ENCODE peak calls at places on chromosomes 11 and 22, in seven cellular contexts. P is sigmoid colon, R is right lobe of liver, Y is A549, C is AG04450, V is BJ, G is psoas muscle. H is an unnamed sample.

GRCh38 chr22:50000587-50001387 is 11.8 kb downstream of the IL17REL start:
- DNase-seq in V (no peak), G (no peak), C (no peak), P (no peak), Y (no peak), R (no peak), H (no peak)

GRCh38 chr11:67288198-67288451 is 978 bp upstream of the ANKRD13D start:
- DNase-seq in R (no peak), G (no peak), C (no peak), Y (no peak), P (no peak), V (no peak), H (no peak)

GRCh38 chr11:46658259-46658658 is 40.9 kb downstream of the ATG13 start:
- DNase-seq in P (peak; percentile 81), G (peak; percentile 82), V (no peak), Y (no peak), R (no peak), C (peak; percentile 39), H (no peak)

GRCh38 chr11:68214173-68215086 is 1.3 kb upstream of the KMT5B start:
- DNase-seq in V (no peak), P (no peak), C (no peak), G (peak; percentile 59), R (peak; percentile 69), Y (no peak), H (no peak)

GRCh38 chr11:100576044-100577021 is 110.8 kb upstream of the ARHGAP42 start:
- DNase-seq in V (no peak), P (no peak), Y (peak; percentile 21), C (no peak), R (no peak), G (no peak), H (no peak)

GRCh38 chr11:46594785-46595184 is 962 bp upstream of the AMBRA1 start:
- DNase-seq in Y (no peak), R (no peak), V (no peak), P (no peak), C (no peak), G (no peak), H (no peak)

GRCh38 chr11:124769804-124770774 is 8.0 kb upstream of the ESAM start:
- DNase-seq in Y (no peak), P (no peak), R (no peak), V (no peak), G (no peak), C (no peak), H (no peak)

GRCh38 chr11:72813740-72814138 is 472 bp upstream of the ATG16L2 start:
- DNase-seq in R (peak; percentile 89), G (peak; percentile 91), C (no peak), P (peak; percentile 92), V (no peak), Y (peak; percentile 61), H (no peak)

GRCh38 chr11:130785376-130786110 is 130.7 kb downstream of the SNX19 start:
- DNase-seq in P (no peak), Y (no peak), R (no peak), G (no peak), V (no peak), C (peak; percentile 39), H (no peak)

GRCh38 chr11:79121351-79121750 is 319.5 kb downstream of the TENM4 start:
- DNase-seq in C (no peak), Y (no peak), R (no peak), V (no peak), G (no peak), P (no peak), H (no peak)

GRCh38 chr11:44857490-44857889 is 93.2 kb downstream of the TP53I11 start:
- DNase-seq in R (no peak), P (peak; percentile 85), Y (no peak), C (no peak), G (no peak), V (no peak), H (no peak)

GRCh38 chr11:44744160-44744559 is 17.4 kb downstream of the TSPAN18 start:
- DNase-seq in G (no peak), C (peak; percentile 29), R (no peak), P (peak; percentile 65), Y (no peak), V (no peak), H (no peak)

GRCh38 chr11:133078591-133079179 is 453.6 kb downstream of the OPCML start:
- DNase-seq in V (no peak), G (no peak), P (no peak), R (no peak), C (no peak), Y (peak; percentile 10), H (peak; percentile 9)

GRCh38 chr11:2131371-2132228 is 7.6 kb downstream of the IGF2 start:
- DNase-seq in R (no peak), G (peak; percentile 21), V (no peak), Y (no peak), C (no peak), P (no peak), H (no peak)

GRCh38 chr11:29751618-29752017 is 265.2 kb downstream of the KCNA4 start:
- DNase-seq in G (no peak), V (no peak), C (no peak), Y (no peak), P (no peak), R (no peak), H (no peak)

GRCh38 chr11:67442504-67443398 is 525 bp downstream of the CORO1B start:
- DNase-seq in C (no peak), G (no peak), R (no peak), P (no peak), V (no peak), Y (no peak), H (no peak)

GRCh38 chr11:112762686-112763048 is 198.6 kb upstream of the NCAM1 start:
- DNase-seq in Y (no peak), V (no peak), R (no peak), G (no peak), C (no peak), P (peak; percentile 24), H (no peak)

GRCh38 chr22:44730034-44730433 is 22.3 kb upstream of the ARHGAP8 start:
- DNase-seq in C (no peak), R (no peak), G (peak; percentile 51), V (no peak), Y (no peak), P (no peak), H (no peak)

GRCh38 chr22:46708766-46709330 is 29.2 kb downstream of the CERK start:
- DNase-seq in C (no peak), Y (no peak), G (peak; percentile 29), P (no peak), V (no peak), R (no peak), H (no peak)

GRCh38 chr11:94795799-94796580 is 27.8 kb downstream of the AMOTL1 start:
- DNase-seq in G (no peak), Y (no peak), P (no peak), R (no peak), V (no peak), C (no peak), H (no peak)
- H3K4me3 ChIP-seq in G (peak overlapping the region; percentile 50), Y (no peak overlapping the region), P (no peak overlapping the region), R (peak overlapping the region; percentile 55), V (no peak overlapping the region), C (peak overlapping the region; percentile 52), H (no peak overlapping the region)

GRCh38 chr11:83042966-83043711 is 28.6 kb downstream of the RAB30 start:
- DNase-seq in Y (no peak), C (no peak), R (no peak), G (no peak), V (no peak), P (no peak), H (no peak)

GRCh38 chr11:83046626-83047172 is 25.0 kb downstream of the RAB30 start:
- DNase-seq in G (no peak), P (no peak), Y (no peak), C (no peak), R (no peak), V (no peak), H (no peak)

GRCh38 chr11:83039566-83039965 is 32.1 kb downstream of the RAB30 start:
- DNase-seq in G (no peak), P (no peak), Y (no peak), V (no peak), R (no peak), C (no peak), H (no peak)

GRCh38 chr11:83047515-83048225 is 24.0 kb downstream of the RAB30 start:
- DNase-seq in G (no peak), V (no peak), P (no peak), Y (no peak), C (no peak), R (no peak), H (no peak)

DNA sequence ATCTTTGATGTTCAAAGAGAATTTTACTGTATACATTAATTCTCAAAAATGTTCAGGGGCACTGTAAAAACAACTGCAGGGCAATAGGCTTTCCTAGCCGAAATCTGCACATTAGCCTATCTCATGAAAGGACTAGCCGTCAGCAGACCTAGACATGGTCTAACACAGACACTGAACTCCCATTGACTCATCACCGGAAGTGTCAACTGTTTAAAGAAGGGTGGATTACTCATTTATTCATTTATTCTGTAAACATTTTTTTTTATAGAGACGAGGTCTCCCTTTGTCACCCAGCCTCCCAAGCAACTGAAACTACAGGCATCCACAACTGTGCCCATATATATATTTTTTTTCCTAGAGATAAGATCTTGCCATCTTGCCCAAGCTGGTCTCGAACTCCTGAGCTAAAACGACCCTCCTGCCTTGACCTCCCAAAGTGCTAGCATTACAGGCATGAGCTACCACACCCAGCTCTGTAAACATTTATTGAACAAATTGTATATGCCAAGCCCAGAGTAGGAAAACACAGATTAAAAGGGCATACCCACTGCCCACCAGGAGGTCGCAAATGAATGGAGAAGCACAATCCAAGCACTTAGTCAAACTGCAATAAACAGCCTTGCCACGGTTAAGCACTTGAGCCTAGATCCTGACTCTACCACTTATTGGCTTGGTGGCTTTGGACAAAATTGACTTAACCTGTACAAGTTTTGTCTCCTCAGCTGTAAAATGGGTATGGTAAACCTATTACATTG is 26.6 kb downstream of the RAB30 start:
- DNase-seq in P (no peak), Y (peak; percentile 87), R (no peak), C (peak; percentile 64), V (no peak), G (no peak), H (no peak)
- H3K4me3 ChIP-seq in P (no peak overlapping the region), Y (no peak overlapping the region), R (no peak overlapping the region), C (no peak overlapping the region), V (no peak overlapping the region), G (no peak overlapping the region), H (no peak overlapping the region)

DNA sequence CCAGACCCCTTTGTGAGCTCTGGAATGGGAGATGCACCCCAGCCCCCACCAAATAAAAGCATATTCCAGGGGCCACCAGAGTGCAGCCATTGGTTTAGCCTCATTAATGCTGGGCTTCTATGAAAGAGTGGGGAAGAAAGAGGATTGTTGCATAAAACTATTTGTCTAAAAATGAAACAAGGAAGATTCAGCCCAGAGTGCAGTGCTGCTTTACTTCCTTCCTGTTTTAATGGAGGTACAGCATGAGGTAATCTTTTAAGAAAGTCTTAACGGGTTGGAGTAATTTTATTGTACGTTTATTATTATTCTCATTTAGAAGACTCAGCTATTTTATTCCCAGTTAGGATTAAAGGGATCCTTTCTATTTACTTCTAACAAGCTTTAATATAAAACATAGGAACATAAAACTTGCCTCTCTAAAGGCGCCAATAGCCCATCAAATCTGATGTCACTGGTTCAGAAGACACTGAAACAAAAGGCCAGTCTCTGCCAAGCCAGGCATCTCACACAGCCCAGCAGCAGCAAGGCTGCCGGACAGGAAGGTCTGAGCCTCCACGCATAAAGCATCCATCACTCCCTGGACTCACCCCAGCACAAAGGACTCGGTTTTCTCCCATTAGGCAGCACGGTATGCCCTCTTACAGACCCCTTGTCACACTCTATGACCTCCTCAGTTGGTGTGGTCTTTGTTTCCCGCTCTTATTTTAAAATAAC is 204.0 kb upstream of the BLID start:
- DNase-seq in Y (no peak), P (no peak), C (no peak), V (no peak), R (no peak), G (no peak), H (no peak)
- H3K4me3 ChIP-seq in Y (no peak overlapping the region), P (no peak overlapping the region), C (no peak overlapping the region), V (no peak overlapping the region), R (no peak overlapping the region), G (no peak overlapping the region), H (no peak overlapping the region)

GRCh38 chr11:12290477-12290922 is 86.9 kb upstream of the PARVA start:
- DNase-seq in R (no peak), G (no peak), V (no peak), C (no peak), P (no peak), Y (no peak), H (no peak)
- H3K4me3 ChIP-seq in R (no peak overlapping the region), G (no peak overlapping the region), V (no peak overlapping the region), C (no peak overlapping the region), P (no peak overlapping the region), Y (no peak overlapping the region), H (no peak overlapping the region)